ENCODE peak calls at places on chromosomes 7 and 10, in eight cellular contexts. D is hepatocyte, N is adipocyte, B is tibial artery, S is endothelial cell of umbilical vein, E is upper lobe of right lung, A is spleen, R is Peyer's patch. K is an unnamed sample.

GRCh38 chr7:41045556-41046123 is 657.2 kb downstream of the INHBA start:
- DNase-seq in D (peak; percentile 10), N (no peak), B (no peak), S (peak; percentile 18), E (no peak), A (no peak), R (no peak), K (peak; percentile 34)

GRCh38 chr7:98922392-98923107 is 44.2 kb downstream of the TRRAP start:
- DNase-seq in D (peak; percentile 56), N (peak; percentile 42), B (peak; percentile 82), S (no peak), E (peak; percentile 78), A (no peak), R (no peak), K (no peak)

GRCh38 chr7:56092789-56093531 is at the start of gene PHKG1:
- DNase-seq in D (no peak), N (peak; percentile 92), B (peak; percentile 93), S (peak; percentile 80), E (peak; percentile 81), A (peak; percentile 80), R (peak; percentile 64), K (peak; percentile 93)

GRCh38 chr7:80491462-80491861 is 20.4 kb downstream of the GNAT3 start:
- DNase-seq in D (no peak), N (no peak), B (no peak), S (no peak), E (no peak), A (no peak), R (no peak), K (no peak)

GRCh38 chr10:5404188-5405041 is at the start of gene TUBAL3:
- DNase-seq in D (no peak), N (no peak), B (no peak), S (peak; percentile 52), E (no peak), A (no peak), R (peak; percentile 83), K (no peak)

GRCh38 chr7:111560773-111561658 is 1.3 kb downstream of the IMMP2L start:
- DNase-seq in D (peak; percentile 19), N (peak; percentile 70), B (no peak), S (peak; percentile 67), E (no peak), A (no peak), R (no peak), K (no peak)

GRCh38 chr7:12607134-12607533 is 36.6 kb downstream of the SCIN start:
- DNase-seq in D (no peak), N (peak; percentile 19), B (no peak), S (no peak), E (no peak), A (no peak), R (no peak), K (no peak)

GRCh38 chr10:54402576-54402975 is 398.5 kb downstream of the PCDH15 start:
- DNase-seq in D (peak; percentile 39), N (peak; percentile 17), B (no peak), S (peak; percentile 53), E (no peak), A (no peak), R (no peak), K (no peak)

GRCh38 chr7:44630791-44631457 is 24.5 kb downstream of the OGDH start:
- DNase-seq in D (no peak), N (no peak), B (no peak), S (no peak), E (no peak), A (no peak), R (no peak), K (no peak)

GRCh38 chr7:4699897-4700296 is 17.8 kb downstream of the FOXK1 start:
- DNase-seq in D (no peak), N (no peak), B (no peak), S (no peak), E (no peak), A (no peak), R (no peak), K (no peak)

GRCh38 chr7:138603549-138604324 is 97.4 kb downstream of the SVOPL start:
- DNase-seq in D (no peak), N (no peak), B (no peak), S (no peak), E (no peak), A (no peak), R (no peak), K (no peak)

GRCh38 chr7:157058701-157059100 is 48.2 kb upstream of the MNX1 start:
- DNase-seq in D (no peak), N (no peak), B (no peak), S (no peak), E (no peak), A (no peak), R (peak; percentile 22), K (no peak)

GRCh38 chr7:157058026-157058425 is 47.6 kb upstream of the MNX1 start:
- DNase-seq in D (no peak), N (no peak), B (no peak), S (no peak), E (peak; percentile 13), A (no peak), R (peak; percentile 2), K (no peak)

GRCh38 chr7:157061979-157062378 is 51.5 kb upstream of the MNX1 start:
- DNase-seq in D (no peak), N (no peak), B (no peak), S (no peak), E (no peak), A (no peak), R (no peak), K (no peak)

GRCh38 chr7:157056957-157057902 is 46.8 kb upstream of the MNX1 start:
- DNase-seq in D (no peak), N (no peak), B (no peak), S (no peak), E (peak; percentile 42), A (no peak), R (peak; percentile 25), K (no peak)

GRCh38 chr7:157059534-157059933 is 49.1 kb upstream of the MNX1 start:
- DNase-seq in D (no peak), N (no peak), B (no peak), S (no peak), E (peak; percentile 12), A (no peak), R (peak; percentile 3), K (no peak)
- H3K27me3 ChIP-seq in D (peaks cover 5% of the 10 kb centered on the region), N (peaks cover 9% of the 10 kb centered on the region), B (peaks cover 4% of the 10 kb centered on the region), S (no peaks in the 10 kb centered on the region), E (no peaks in the 10 kb centered on the region), A (no peaks in the 10 kb centered on the region), R (no peaks in the 10 kb centered on the region), K (no peaks in the 10 kb centered on the region)

GRCh38 chr7:42692609-42693008 is 219.3 kb downstream of the C7orf25 start:
- DNase-seq in D (peak; percentile 45), N (peak; percentile 84), B (no peak), S (no peak), E (no peak), A (no peak), R (no peak), K (no peak)
- H3K27me3 ChIP-seq in D (no peaks in the 10 kb centered on the region), N (peaks cover 7% of the 10 kb centered on the region), B (no peaks in the 10 kb centered on the region), S (no peaks in the 10 kb centered on the region), E (no peaks in the 10 kb centered on the region), A (no peaks in the 10 kb centered on the region), R (no peaks in the 10 kb centered on the region), K (no peaks in the 10 kb centered on the region)

GRCh38 chr7:128791968-128792319 is at the start of gene CCDC136:
- DNase-seq in D (peak; percentile 38), N (peak; percentile 38), B (no peak), S (no peak), E (no peak), A (no peak), R (no peak), K (peak; percentile 78)

GRCh38 chr7:128788446-128789412 is 3.0 kb upstream of the CCDC136 start:
- DNase-seq in D (no peak), N (no peak), B (no peak), S (no peak), E (no peak), A (no peak), R (no peak), K (peak; percentile 89)

GRCh38 chr7:128791121-128791967 is 424 bp upstream of the CCDC136 start:
- DNase-seq in D (peak; percentile 87), N (peak; percentile 88), B (peak; percentile 88), S (peak; percentile 43), E (peak; percentile 85), A (peak; percentile 94), R (peak; percentile 90), K (peak; percentile 92)

GRCh38 chr7:128792471-128793183 is 859 bp downstream of the CCDC136 start:
- DNase-seq in D (no peak), N (no peak), B (no peak), S (no peak), E (no peak), A (no peak), R (no peak), K (no peak)

DNA sequence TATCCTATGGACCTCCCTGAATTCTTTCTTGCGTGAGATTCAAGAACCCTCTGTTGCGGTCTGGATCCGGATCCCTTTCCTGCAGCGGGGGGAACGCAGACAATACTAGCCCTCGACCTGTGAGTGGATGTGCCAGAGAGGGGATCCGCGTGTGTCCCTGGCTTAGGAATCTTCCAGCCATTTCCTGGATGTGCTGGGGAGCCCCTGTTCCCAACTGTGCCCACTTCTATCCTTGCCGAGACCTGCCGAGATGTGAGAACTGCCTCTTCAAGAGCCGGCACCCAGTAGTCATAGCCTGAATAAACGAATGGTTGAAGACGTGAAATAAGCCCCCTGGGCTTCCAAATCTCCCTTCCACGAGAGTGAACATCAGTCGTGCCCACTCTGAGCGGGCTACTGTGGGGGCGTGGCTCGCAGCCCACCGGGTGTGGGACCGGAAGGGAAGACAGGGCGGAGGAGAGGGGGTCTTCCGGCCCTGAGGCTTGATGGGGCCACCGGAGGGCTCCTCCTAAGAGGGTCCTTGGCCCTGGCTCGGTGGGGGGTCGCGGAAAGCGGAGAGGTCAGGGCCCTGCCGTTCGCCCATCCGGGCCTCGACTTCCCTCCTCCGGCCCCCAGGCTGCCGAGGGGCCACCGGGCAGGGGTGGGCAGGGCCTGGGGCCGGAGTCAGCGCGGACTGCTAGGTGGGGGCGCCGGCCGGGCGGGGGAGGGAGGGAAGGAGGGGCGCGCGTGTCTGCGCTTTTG is 1.3 kb upstream of the CCDC136 start:
- DNase-seq in D (no peak), N (no peak), B (no peak), S (no peak), E (no peak), A (no peak), R (no peak), K (peak; percentile 66)
- H3K27me3 ChIP-seq in D (peaks cover 7% of the 10 kb centered on the region), N (no peaks in the 10 kb centered on the region), B (no peaks in the 10 kb centered on the region), S (peaks cover 16% of the 10 kb centered on the region), E (no peaks in the 10 kb centered on the region), A (no peaks in the 10 kb centered on the region), R (no peaks in the 10 kb centered on the region), K (no peaks in the 10 kb centered on the region)

DNA sequence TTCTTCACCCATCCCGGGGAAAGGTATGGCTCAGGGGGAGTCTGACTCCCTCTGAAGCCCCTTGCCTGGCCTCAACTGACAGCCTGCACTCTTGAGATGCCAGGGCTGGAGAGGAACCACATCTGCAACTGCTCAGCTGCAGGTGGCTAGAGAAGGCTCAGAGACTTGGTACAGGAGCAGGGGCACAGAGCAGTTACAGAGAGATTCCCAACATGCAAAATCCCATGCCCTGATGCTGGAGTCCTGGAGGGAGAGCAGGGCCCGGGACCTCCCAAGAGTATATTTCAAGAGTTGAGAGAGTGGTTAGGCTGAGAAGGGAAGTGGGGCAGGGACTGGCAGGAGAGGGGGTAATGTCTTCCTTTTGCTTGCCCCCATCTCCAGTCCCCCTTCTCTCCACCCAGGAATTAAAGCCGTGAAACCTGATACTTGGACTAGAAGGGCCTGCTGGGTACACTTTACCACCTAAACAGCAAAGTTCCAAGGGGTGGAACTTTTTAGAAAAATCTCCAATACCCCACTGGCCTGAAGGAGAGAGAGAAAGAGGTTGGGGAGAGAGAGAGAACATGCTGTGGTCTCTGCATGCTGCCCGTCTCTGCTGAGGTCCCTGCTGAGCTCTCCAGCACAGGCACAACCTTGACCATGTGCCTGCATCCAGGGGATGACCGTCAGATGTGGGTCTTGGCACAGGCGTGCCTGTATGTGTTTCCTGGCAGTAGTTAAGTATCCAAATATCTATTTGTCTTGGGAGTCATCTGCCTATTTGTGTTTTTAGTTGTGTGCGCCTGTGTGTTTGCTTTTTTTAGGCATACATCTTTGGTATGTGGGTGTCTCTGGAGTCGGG is 2.1 kb upstream of the UNC5B start:
- DNase-seq in D (no peak), N (no peak), B (peak; percentile 32), S (no peak), E (peak; percentile 42), A (peak; percentile 49), R (no peak), K (no peak)
- H3K27me3 ChIP-seq in D (peaks cover 12% of the 10 kb centered on the region), N (peaks cover 43% of the 10 kb centered on the region), B (peaks cover 20% of the 10 kb centered on the region), S (peaks cover 42% of the 10 kb centered on the region), E (peaks cover 16% of the 10 kb centered on the region), A (peaks cover 34% of the 10 kb centered on the region), R (no peaks in the 10 kb centered on the region), K (no peaks in the 10 kb centered on the region)